ENCODE peak calls at places on chromosomes 5 and 9, in five cellular contexts. E is mesenchymal stem cell, V is H9, Y is H1, F is trophoblast cell. K is an unnamed sample.

GRCh38 chr9:31542384-31543055 is 841.9 kb upstream of the ACO1 start:
- DNase-seq in E (peak; percentile 81), V (peak; percentile 52), Y (no peak), F (no peak), K (no peak)

GRCh38 chr9:98804083-98804482 is 3.4 kb upstream of the GALNT12 start:
- DNase-seq in E (no peak), V (no peak), Y (no peak), F (no peak), K (no peak)

GRCh38 chr5:172133359-172134029 is 54.5 kb downstream of the STK10 start:
- DNase-seq in E (peak; percentile 91), V (no peak), Y (no peak), F (peak; percentile 97), K (no peak)

GRCh38 chr9:98836206-98836605 is 28.7 kb downstream of the GALNT12 start:
- DNase-seq in E (no peak), V (no peak), Y (no peak), F (no peak), K (no peak)

GRCh38 chr5:169762338-169763095 is 125.4 kb downstream of the DOCK2 start:
- DNase-seq in E (peak; percentile 43), V (no peak), Y (no peak), F (no peak), K (no peak)

GRCh38 chr5:127563133-127563532 is 45.7 kb downstream of the PRRC1 start:
- DNase-seq in E (no peak), V (no peak), Y (no peak), F (no peak), K (no peak)

GRCh38 chr5:32116574-32117313 is 57.4 kb downstream of the GOLPH3 start:
- DNase-seq in E (no peak), V (no peak), Y (no peak), F (no peak), K (no peak)

GRCh38 chr5:16690243-16690839 is 73.5 kb upstream of the RETREG1 start:
- DNase-seq in E (peak; percentile 73), V (peak; percentile 68), Y (peak; percentile 66), F (no peak), K (peak; percentile 67)

GRCh38 chr5:172193872-172194271 is at the start of gene EFCAB9:
- DNase-seq in E (no peak), V (no peak), Y (no peak), F (no peak), K (no peak)

GRCh38 chr5:153982206-153982605 is 56.5 kb downstream of the FAM114A2 start:
- DNase-seq in E (no peak), V (no peak), Y (no peak), F (no peak), K (no peak)

GRCh38 chr5:180470361-180470760 is 23.8 kb upstream of the CNOT6 start:
- DNase-seq in E (no peak), V (no peak), Y (no peak), F (no peak), K (no peak)

GRCh38 chr5:76527685-76528161 is 95.5 kb downstream of the F2RL2 start:
- DNase-seq in E (no peak), V (no peak), Y (no peak), F (peak; percentile 47), K (no peak)

GRCh38 chr5:140344683-140345423 is 1.6 kb downstream of the HBEGF start:
- DNase-seq in E (no peak), V (no peak), Y (no peak), F (peak; percentile 13), K (no peak)

GRCh38 chr9:75775173-75775572 is 115.3 kb upstream of the PCSK5 start:
- DNase-seq in E (no peak), V (no peak), Y (no peak), F (no peak), K (no peak)

GRCh38 chr9:37218800-37219425 is 98.5 kb downstream of the ZCCHC7 start:
- DNase-seq in E (no peak), V (no peak), Y (no peak), F (no peak), K (no peak)

GRCh38 chr5:173629628-173630027 is 13.2 kb upstream of the BOD1 start:
- DNase-seq in E (no peak), V (peak; percentile 79), Y (peak; percentile 90), F (no peak), K (no peak)

GRCh38 chr5:181261320-181262085 is 560 bp upstream of the TRIM52 start:
- DNase-seq in E (peak; percentile 83), V (peak; percentile 70), Y (peak; percentile 79), F (peak; percentile 68), K (peak; percentile 54)

GRCh38 chr9:132241840-132242620 is 80.2 kb downstream of the NTNG2 start:
- DNase-seq in E (peak; percentile 60), V (peak; percentile 56), Y (no peak), F (no peak), K (no peak)

GRCh38 chr9:122940603-122941559 is at the start of gene RABGAP1:
- DNase-seq in E (peak; percentile 98), V (peak; percentile 99), Y (peak; percentile 96), F (peak; percentile 99), K (peak; percentile 97)

GRCh38 chr5:36492998-36493655 is 113.3 kb upstream of the SLC1A3 start:
- DNase-seq in E (no peak), V (no peak), Y (no peak), F (no peak), K (no peak)

GRCh38 chr9:26975728-26976707 is 19.8 kb downstream of the IFT74 start:
- DNase-seq in E (peak; percentile 63), V (peak; percentile 89), Y (peak; percentile 76), F (peak; percentile 50), K (peak; percentile 30)

GRCh38 chr5:130109152-130109551 is 204.9 kb downstream of the CHSY3 start:
- DNase-seq in E (peak; percentile 47), V (no peak), Y (no peak), F (no peak), K (peak; percentile 31)

GRCh38 chr5:38765461-38765861 is 80.4 kb upstream of the OSMR start:
- DNase-seq in E (no peak), V (no peak), Y (no peak), F (no peak), K (no peak)

GRCh38 chr9:33092634-33093033 is 16.2 kb upstream of the SMU1 start:
- DNase-seq in E (no peak), V (no peak), Y (no peak), F (no peak), K (no peak)

GRCh38 chr9:20326516-20326915 is 295.8 kb downstream of the MLLT3 start:
- DNase-seq in E (no peak), V (no peak), Y (no peak), F (no peak), K (no peak)

GRCh38 chr9:107229146-107229545 is 53.9 kb upstream of the RAD23B start:
- DNase-seq in E (no peak), V (no peak), Y (no peak), F (no peak), K (no peak)

GRCh38 chr5:104186100-104186499 is 623.5 kb upstream of the NUDT12 start:
- DNase-seq in E (peak; percentile 16), V (no peak), Y (no peak), F (peak; percentile 50), K (no peak)

GRCh38 chr5:176658817-176659216 is 11.5 kb downstream of the TSPAN17 start:
- DNase-seq in E (peak; percentile 75), V (no peak), Y (no peak), F (peak; percentile 9), K (no peak)

GRCh38 chr5:73748510-73749410 is 122.8 kb downstream of the ARHGEF28 start:
- DNase-seq in E (peak; percentile 51), V (peak; percentile 28), Y (no peak), F (no peak), K (no peak)

GRCh38 chr5:136890431-136891148 is 525.2 kb upstream of the TRPC7 start:
- DNase-seq in E (no peak), V (no peak), Y (no peak), F (no peak), K (no peak)

GRCh38 chr5:136892026-136892425 is 526.7 kb upstream of the TRPC7 start:
- DNase-seq in E (no peak), V (no peak), Y (no peak), F (no peak), K (no peak)

GRCh38 chr5:136891175-136891574 is 525.8 kb upstream of the TRPC7 start:
- DNase-seq in E (no peak), V (no peak), Y (no peak), F (no peak), K (no peak)

GRCh38 chr5:136886623-136887022 is 521.3 kb upstream of the TRPC7 start:
- DNase-seq in E (no peak), V (no peak), Y (no peak), F (no peak), K (no peak)

GRCh38 chr5:136891601-136892000 is 526.3 kb upstream of the TRPC7 start:
- DNase-seq in E (no peak), V (no peak), Y (no peak), F (no peak), K (peak; percentile 31)
- H2BK12ac ChIP-seq in E (no peak overlapping the region), V (no peak overlapping the region), Y (no peak overlapping the region), F (no peak overlapping the region), K (no peak overlapping the region)

GRCh38 chr9:102796244-102796643 is 198.9 kb upstream of the CYLC2 start:
- DNase-seq in E (no peak), V (no peak), Y (no peak), F (no peak), K (no peak)
- H3K4me1 ChIP-seq in E (no peaks in the 10 kb centered on the region), V (no peaks in the 10 kb centered on the region), Y (no peaks in the 10 kb centered on the region), F (no peaks in the 10 kb centered on the region), K (no peaks in the 10 kb centered on the region)

GRCh38 chr9:3968891-3969290 is 331.0 kb downstream of the GLIS3 start:
- DNase-seq in E (no peak), V (no peak), Y (no peak), F (peak; percentile 63), K (no peak)
- H3K18ac ChIP-seq in E (no peak overlapping the region), V (no peak overlapping the region), Y (no peak overlapping the region), F (no peak overlapping the region), K (no peak overlapping the region)

GRCh38 chr9:979983-980382 is 3.5 kb downstream of the DMRT3 start:
- DNase-seq in E (no peak), V (no peak), Y (no peak), F (no peak), K (no peak)

GRCh38 chr9:977361-978116 is 1.1 kb downstream of the DMRT3 start:
- DNase-seq in E (no peak), V (no peak), Y (peak; percentile 65), F (no peak), K (no peak)

GRCh38 chr9:976258-976804 is at the start of gene DMRT3:
- DNase-seq in E (no peak), V (peak; percentile 86), Y (peak; percentile 83), F (no peak), K (peak; percentile 59)

GRCh38 chr9:976805-977360 is 428 bp downstream of the DMRT3 start:
- DNase-seq in E (no peak), V (peak; percentile 70), Y (peak; percentile 66), F (no peak), K (no peak)

DNA sequence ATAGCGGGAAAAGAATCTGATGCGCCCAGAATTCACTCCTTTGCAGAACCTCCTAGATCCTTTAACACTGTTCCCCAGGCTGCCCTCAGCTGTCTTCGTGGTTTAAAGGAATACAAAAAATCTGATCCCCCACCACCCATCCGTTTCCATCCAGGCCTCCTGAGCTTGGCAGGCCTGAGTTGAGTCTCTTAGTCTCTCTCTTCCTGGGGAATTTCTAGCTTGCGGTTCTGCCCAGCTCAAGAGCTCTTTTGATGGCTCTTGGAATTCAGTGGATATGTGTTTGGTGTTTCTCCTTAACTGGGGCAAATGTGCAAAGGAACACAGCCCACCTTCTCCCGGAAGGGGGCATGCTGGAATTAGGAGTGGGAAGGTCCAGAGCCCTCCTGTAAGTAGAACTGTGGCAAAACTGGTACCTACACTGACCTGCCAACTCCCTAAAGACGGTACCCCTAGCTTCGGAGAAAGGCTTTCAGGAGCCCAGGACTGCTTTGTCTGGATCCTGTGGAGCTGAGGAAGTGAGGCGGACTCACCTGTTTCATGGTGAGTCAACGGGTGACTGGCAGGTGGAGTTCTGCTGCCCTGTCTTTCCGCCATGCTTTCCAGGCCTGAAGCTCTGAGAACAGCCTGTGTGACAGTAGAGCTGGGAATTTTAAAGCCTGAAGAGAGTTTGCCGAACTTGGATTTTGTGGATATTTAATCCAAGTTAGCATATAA is 1.8 kb downstream of the DMRT3 start:
- DNase-seq in E (no peak), V (no peak), Y (peak; percentile 46), F (no peak), K (no peak)
- H2BK12ac ChIP-seq in E (no peak overlapping the region), V (no peak overlapping the region), Y (peak overlapping the region; percentile 1), F (no peak overlapping the region), K (no peak overlapping the region)

K was measured in neuronal stem cell.